ENCODE peak calls at places on chromosome 1, in eight cellular contexts. One of them, this sample, is unnamed.

GRCh38 chr1:209325492-209325891 is 258.0 kb upstream of the CAMK1G start:
- DNase-seq in heart left ventricle: no peak
- DNase-seq in GM23248: no peak
- DNase-seq in choroid plexus epithelial cell: no peak
- DNase-seq in epithelial cell of proximal tubule: no peak
- DNase-seq in transverse colon: no peak
- DNase-seq in CD8-positive, alpha-beta memory T cell: no peak
- DNase-seq in right cardiac atrium: no peak
- DNase-seq in this sample: no peak

GRCh38 chr1:174204697-174205308 is 45.5 kb downstream of the RABGAP1L start:
- DNase-seq in heart left ventricle: no peak
- DNase-seq in GM23248: no peak
- DNase-seq in choroid plexus epithelial cell: no peak
- DNase-seq in epithelial cell of proximal tubule: no peak
- DNase-seq in transverse colon: no peak
- DNase-seq in CD8-positive, alpha-beta memory T cell: no peak
- DNase-seq in right cardiac atrium: no peak
- DNase-seq in this sample: no peak

GRCh38 chr1:24304763-24305162 is 14.4 kb upstream of the GRHL3 start:
- DNase-seq in heart left ventricle: no peak
- DNase-seq in GM23248: no peak
- DNase-seq in choroid plexus epithelial cell: no peak
- DNase-seq in epithelial cell of proximal tubule: no peak
- DNase-seq in transverse colon: no peak
- DNase-seq in CD8-positive, alpha-beta memory T cell: no peak
- DNase-seq in right cardiac atrium: no peak
- DNase-seq in this sample: no peak

GRCh38 chr1:177567393-177567792 is 396.6 kb downstream of the BRINP2 start:
- DNase-seq in heart left ventricle: no peak
- DNase-seq in GM23248: peak
- DNase-seq in choroid plexus epithelial cell: peak
- DNase-seq in epithelial cell of proximal tubule: no peak
- DNase-seq in transverse colon: no peak
- DNase-seq in CD8-positive, alpha-beta memory T cell: no peak
- DNase-seq in right cardiac atrium: no peak
- DNase-seq in this sample: no peak

GRCh38 chr1:6367381-6368007 is 26.1 kb downstream of the ACOT7 start:
- DNase-seq in heart left ventricle: peak
- DNase-seq in GM23248: peak
- DNase-seq in choroid plexus epithelial cell: no peak
- DNase-seq in epithelial cell of proximal tubule: no peak
- DNase-seq in transverse colon: no peak
- DNase-seq in CD8-positive, alpha-beta memory T cell: no peak
- DNase-seq in right cardiac atrium: peak
- DNase-seq in this sample: no peak

GRCh38 chr1:162676087-162676486 is 43.8 kb downstream of the DDR2 start:
- DNase-seq in heart left ventricle: no peak
- DNase-seq in GM23248: peak
- DNase-seq in choroid plexus epithelial cell: peak
- DNase-seq in epithelial cell of proximal tubule: peak
- DNase-seq in transverse colon: no peak
- DNase-seq in CD8-positive, alpha-beta memory T cell: no peak
- DNase-seq in right cardiac atrium: no peak
- DNase-seq in this sample: no peak

GRCh38 chr1:212637902-212638301 is 29.3 kb downstream of the ATF3 start:
- DNase-seq in heart left ventricle: no peak
- DNase-seq in GM23248: peak
- DNase-seq in choroid plexus epithelial cell: no peak
- DNase-seq in epithelial cell of proximal tubule: no peak
- DNase-seq in transverse colon: no peak
- DNase-seq in CD8-positive, alpha-beta memory T cell: no peak
- DNase-seq in right cardiac atrium: no peak
- DNase-seq in this sample: no peak

GRCh38 chr1:100868364-100868995 is 26.2 kb downstream of the EXTL2 start:
- DNase-seq in heart left ventricle: no peak
- DNase-seq in GM23248: peak
- DNase-seq in choroid plexus epithelial cell: peak
- DNase-seq in epithelial cell of proximal tubule: no peak
- DNase-seq in transverse colon: no peak
- DNase-seq in CD8-positive, alpha-beta memory T cell: no peak
- DNase-seq in right cardiac atrium: no peak
- DNase-seq in this sample: no peak

GRCh38 chr1:206544562-206545257 is 37.4 kb downstream of the RASSF5 start:
- DNase-seq in heart left ventricle: peak
- DNase-seq in GM23248: peak
- DNase-seq in choroid plexus epithelial cell: peak
- DNase-seq in epithelial cell of proximal tubule: no peak
- DNase-seq in transverse colon: peak
- DNase-seq in CD8-positive, alpha-beta memory T cell: peak
- DNase-seq in right cardiac atrium: peak
- DNase-seq in this sample: peak

GRCh38 chr1:35120458-35121133 is 41.4 kb downstream of the ZMYM1 start:
- DNase-seq in heart left ventricle: no peak
- DNase-seq in GM23248: peak
- DNase-seq in choroid plexus epithelial cell: peak
- DNase-seq in epithelial cell of proximal tubule: no peak
- DNase-seq in transverse colon: peak
- DNase-seq in CD8-positive, alpha-beta memory T cell: no peak
- DNase-seq in right cardiac atrium: no peak
- DNase-seq in this sample: peak

GRCh38 chr1:152244576-152244975 is 20.6 kb upstream of the HRNR start:
- DNase-seq in heart left ventricle: no peak
- DNase-seq in GM23248: peak
- DNase-seq in choroid plexus epithelial cell: no peak
- DNase-seq in epithelial cell of proximal tubule: no peak
- DNase-seq in transverse colon: no peak
- DNase-seq in CD8-positive, alpha-beta memory T cell: no peak
- DNase-seq in right cardiac atrium: no peak
- DNase-seq in this sample: no peak

GRCh38 chr1:228343211-228343661 is 63.4 kb downstream of the TRIM11 start:
- DNase-seq in heart left ventricle: peak
- DNase-seq in GM23248: no peak
- DNase-seq in choroid plexus epithelial cell: no peak
- DNase-seq in epithelial cell of proximal tubule: no peak
- DNase-seq in transverse colon: peak
- DNase-seq in CD8-positive, alpha-beta memory T cell: peak
- DNase-seq in right cardiac atrium: peak
- DNase-seq in this sample: no peak

GRCh38 chr1:229209386-229209785 is 61.5 kb upstream of the RAB4A start:
- DNase-seq in heart left ventricle: no peak
- DNase-seq in GM23248: no peak
- DNase-seq in choroid plexus epithelial cell: no peak
- DNase-seq in epithelial cell of proximal tubule: no peak
- DNase-seq in transverse colon: no peak
- DNase-seq in CD8-positive, alpha-beta memory T cell: no peak
- DNase-seq in right cardiac atrium: no peak
- DNase-seq in this sample: no peak

DNA sequence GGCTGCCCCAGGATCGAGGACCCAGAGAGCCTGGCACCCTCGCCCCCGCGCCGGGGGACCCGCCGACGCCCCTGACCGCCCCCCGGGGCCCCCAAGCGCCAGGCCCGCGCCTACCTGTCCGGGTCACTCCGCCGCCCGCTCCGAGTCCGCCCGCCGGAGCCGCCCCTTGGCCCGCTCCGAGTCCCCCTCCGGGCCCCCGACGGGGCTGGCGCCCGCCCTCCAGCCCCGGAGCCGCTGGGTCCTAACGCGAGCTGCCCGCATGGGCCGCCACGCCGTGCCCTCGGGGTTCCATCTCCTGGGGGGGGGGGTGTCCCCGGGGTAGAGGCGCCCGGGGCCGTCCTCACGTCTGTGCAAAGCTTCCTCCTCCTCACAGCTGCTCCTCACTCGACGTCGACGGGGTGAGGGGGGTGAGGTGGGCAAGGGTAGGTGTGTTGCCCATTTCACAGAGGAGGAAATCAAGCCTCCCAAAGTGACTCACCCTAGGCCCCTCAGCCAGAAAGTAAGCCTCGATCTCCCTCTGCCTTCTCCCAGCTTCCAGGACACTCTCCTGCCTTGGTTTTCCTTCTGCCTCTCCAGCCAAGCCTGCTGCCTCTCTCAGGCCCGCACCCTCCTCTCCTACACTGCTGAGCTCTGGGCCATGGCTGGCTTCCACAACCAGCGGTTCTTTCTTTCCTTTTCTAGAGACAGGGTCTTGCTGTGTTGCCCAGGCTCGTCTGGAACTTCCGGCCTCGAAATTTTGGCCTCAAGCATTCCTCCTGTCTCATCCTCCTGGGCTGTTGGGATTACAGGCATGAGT is at the start of gene MFAP2:
- DNase-seq in heart left ventricle: no peak
- DNase-seq in GM23248: peak
- DNase-seq in choroid plexus epithelial cell: no peak
- DNase-seq in epithelial cell of proximal tubule: no peak
- DNase-seq in transverse colon: no peak
- DNase-seq in CD8-positive, alpha-beta memory T cell: no peak
- DNase-seq in right cardiac atrium: peak
- DNase-seq in this sample: no peak
- H3K4me3 ChIP-seq in heart left ventricle: peak
- H3K4me3 ChIP-seq in GM23248: peak
- H3K4me3 ChIP-seq in choroid plexus epithelial cell: peak
- H3K4me3 ChIP-seq in epithelial cell of proximal tubule: peak
- H3K4me3 ChIP-seq in transverse colon: peak
- H3K4me3 ChIP-seq in CD8-positive, alpha-beta memory T cell: no peak
- H3K4me3 ChIP-seq in right cardiac atrium: peak
- H3K4me3 ChIP-seq in this sample: peak

GRCh38 chr1:214447557-214447871 is 103.9 kb downstream of the PTPN14 start:
- DNase-seq in heart left ventricle: no peak
- DNase-seq in GM23248: no peak
- DNase-seq in choroid plexus epithelial cell: no peak
- DNase-seq in epithelial cell of proximal tubule: no peak
- DNase-seq in transverse colon: no peak
- DNase-seq in CD8-positive, alpha-beta memory T cell: no peak
- DNase-seq in right cardiac atrium: no peak
- DNase-seq in this sample: no peak
- H3K4me3 ChIP-seq in heart left ventricle: no peak
- H3K4me3 ChIP-seq in GM23248: peak
- H3K4me3 ChIP-seq in choroid plexus epithelial cell: no peak
- H3K4me3 ChIP-seq in epithelial cell of proximal tubule: no peak
- H3K4me3 ChIP-seq in transverse colon: no peak
- H3K4me3 ChIP-seq in CD8-positive, alpha-beta memory T cell: no peak
- H3K4me3 ChIP-seq in right cardiac atrium: no peak
- H3K4me3 ChIP-seq in this sample: no peak

DNA sequence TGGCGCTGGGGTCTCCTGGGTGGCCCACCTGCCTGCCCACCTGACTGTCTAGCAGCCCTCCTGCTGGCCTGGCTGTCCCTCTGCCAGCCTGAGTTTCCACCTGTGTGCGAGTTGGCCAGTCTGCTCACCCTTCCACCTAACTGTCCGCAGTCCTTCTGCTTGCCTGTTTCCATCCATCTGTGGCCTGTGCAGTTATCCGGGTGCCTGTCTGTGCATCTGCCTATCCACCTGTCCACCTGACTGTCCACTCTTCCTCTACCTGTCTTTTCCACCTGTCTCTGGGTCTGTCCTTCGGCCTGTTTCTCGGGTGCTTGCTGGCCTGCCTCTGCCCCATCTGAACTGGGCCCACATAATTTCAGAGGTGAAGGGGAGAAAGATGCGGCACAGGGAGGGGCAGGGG is 1.9 kb downstream of the KCNQ4 start:
- DNase-seq in heart left ventricle: peak
- DNase-seq in GM23248: no peak
- DNase-seq in choroid plexus epithelial cell: no peak
- DNase-seq in epithelial cell of proximal tubule: no peak
- DNase-seq in transverse colon: no peak
- DNase-seq in CD8-positive, alpha-beta memory T cell: no peak
- DNase-seq in right cardiac atrium: no peak
- DNase-seq in this sample: no peak
- H3K4me3 ChIP-seq in heart left ventricle: no peak
- H3K4me3 ChIP-seq in GM23248: no peak
- H3K4me3 ChIP-seq in choroid plexus epithelial cell: no peak
- H3K4me3 ChIP-seq in epithelial cell of proximal tubule: no peak
- H3K4me3 ChIP-seq in transverse colon: no peak
- H3K4me3 ChIP-seq in CD8-positive, alpha-beta memory T cell: no peak
- H3K4me3 ChIP-seq in right cardiac atrium: no peak
- H3K4me3 ChIP-seq in this sample: no peak

GRCh38 chr1:17547271-17547670 is 7.8 kb downstream of the ARHGEF10L start:
- DNase-seq in heart left ventricle: no peak
- DNase-seq in GM23248: no peak
- DNase-seq in choroid plexus epithelial cell: no peak
- DNase-seq in epithelial cell of proximal tubule: no peak
- DNase-seq in transverse colon: no peak
- DNase-seq in CD8-positive, alpha-beta memory T cell: no peak
- DNase-seq in right cardiac atrium: no peak
- DNase-seq in this sample: peak
- H3K4me3 ChIP-seq in heart left ventricle: no peak
- H3K4me3 ChIP-seq in GM23248: no peak
- H3K4me3 ChIP-seq in choroid plexus epithelial cell: no peak
- H3K4me3 ChIP-seq in epithelial cell of proximal tubule: no peak
- H3K4me3 ChIP-seq in transverse colon: no peak
- H3K4me3 ChIP-seq in CD8-positive, alpha-beta memory T cell: no peak
- H3K4me3 ChIP-seq in right cardiac atrium: no peak
- H3K4me3 ChIP-seq in this sample: no peak

This sample was measured in thyroid gland.